ENCODE peak calls at places on chromosomes 7 and 10, in nine cellular contexts. G is NCI-H1092, P is Right ventricle myocardium inferior, L is NB4, S is NCI-H2029 treated with DMSO at 0.1 percent for 48 hours, M is NCI-H2107, W is brain microvascular endothelial cell, D is SK-N-MC, U is T-helper 2 cell. H is an unnamed sample.
A peak's percentile ranks its signal among the peaks of the same experiment; 100 is the strongest.

GRCh38 chr7:2607122-2607912 is 24.5 kb upstream of the TTYH3 start:
- DNase-seq in G (no peak), P (peak; percentile 91), L (no peak), S (no peak), M (no peak), W (no peak), D (no peak), U (no peak), H (no peak)

GRCh38 chr7:141590666-141591065 is 39.5 kb downstream of the AGK start:
- DNase-seq in G (no peak), P (no peak), L (no peak), S (no peak), M (no peak), W (no peak), D (no peak), U (no peak), H (no peak)

GRCh38 chr10:113003032-113003431 is 53.0 kb downstream of the TCF7L2 start:
- DNase-seq in G (no peak), P (no peak), L (no peak), S (no peak), M (no peak), W (no peak), D (no peak), U (no peak), H (no peak)

GRCh38 chr10:132575320-132576201 is 38.0 kb downstream of the INPP5A start:
- DNase-seq in G (no peak), P (peak; percentile 76), L (peak; percentile 98), S (no peak), M (no peak), W (peak; percentile 86), D (no peak), U (no peak), H (peak; percentile 71)

GRCh38 chr7:87648316-87648715 is 20.1 kb downstream of the RUNDC3B start:
- DNase-seq in G (no peak), P (no peak), L (no peak), S (no peak), M (no peak), W (no peak), D (no peak), U (no peak), H (peak; percentile 59)

GRCh38 chr7:99947608-99948007 is 18.2 kb upstream of the GJC3 start:
- DNase-seq in G (no peak), P (no peak), L (no peak), S (no peak), M (no peak), W (no peak), D (no peak), U (no peak), H (no peak)

GRCh38 chr10:74081192-74081803 is 69.3 kb downstream of the AP3M1 start:
- DNase-seq in G (no peak), P (no peak), L (peak; percentile 73), S (peak; percentile 20), M (no peak), W (peak; percentile 49), D (no peak), U (peak; percentile 4), H (peak; percentile 76)

GRCh38 chr10:60238408-60239100 is 151.1 kb downstream of the ANK3 start:
- DNase-seq in G (no peak), P (no peak), L (peak; percentile 60), S (peak; percentile 2), M (no peak), W (peak; percentile 4), D (no peak), U (no peak), H (peak; percentile 69)

GRCh38 chr7:152459724-152460251 is 24.0 kb upstream of the KMT2C start:
- DNase-seq in G (peak; percentile 83), P (no peak), L (peak; percentile 99), S (peak; percentile 68), M (no peak), W (no peak), D (no peak), U (no peak), H (peak; percentile 89)

GRCh38 chr10:68406815-68407585 is at the start of gene RUFY2:
- DNase-seq in G (peak; percentile 55), P (peak; percentile 93), L (peak; percentile 89), S (no peak), M (peak; percentile 26), W (peak; percentile 59), D (no peak), U (peak; percentile 67), H (peak; percentile 90)